ENCODE peak calls at places on chromosomes 7 and 10, in five cellular contexts. L is heart right ventricle, A is cardiac muscle cell, E is colonic mucosa, W is adrenal gland. V is an unnamed sample. For H3K27me3, the result is how much of the 10 kb centered on the place peaks cover.

GRCh38 chr7:98619450-98620321 is 2.6 kb downstream of the NPTX2 start:
- DNase-seq in W (peak), A (no peak), E (no peak), L (no peak), V (peak)

GRCh38 chr10:62230344-62231138 is 38.1 kb downstream of the RTKN2 start:
- DNase-seq in L (no peak), A (no peak), W (no peak), E (no peak), V (no peak)

GRCh38 chr10:125159932-125160855 is at the start of gene CTBP2:
- DNase-seq in W (peak), L (peak), A (peak), E (peak), V (peak)

GRCh38 chr10:804787-805634 is 115.5 kb upstream of the DIP2C start:
- DNase-seq in A (no peak), L (no peak), E (no peak), W (peak), V (no peak)

GRCh38 chr10:102342462-102342861 is 53.0 kb upstream of the NFKB2 start:
- DNase-seq in E (no peak), L (no peak), A (no peak), W (no peak), V (no peak)

GRCh38 chr7:153430931-153431330 is 621.3 kb upstream of the DPP6 start:
- DNase-seq in E (no peak), W (no peak), A (no peak), L (no peak), V (no peak)

GRCh38 chr10:6401562-6402348 is 178.3 kb downstream of the PRKCQ start:
- DNase-seq in E (peak), W (peak), A (peak), L (peak), V (peak)

GRCh38 chr7:150631866-150632864 is at the start of gene GIMAP6:
- DNase-seq in L (peak), E (no peak), A (no peak), W (peak), V (no peak)

GRCh38 chr10:71431216-71431944 is 34.7 kb downstream of the CDH23 start:
- DNase-seq in L (no peak), E (no peak), A (no peak), W (peak), V (no peak)

GRCh38 chr7:4189151-4189570 is 492.9 kb upstream of the FOXK1 start:
- DNase-seq in W (peak), L (peak), A (no peak), E (peak), V (peak)

GRCh38 chr10:15035385-15036301 is 8.1 kb upstream of the OLAH start:
- DNase-seq in A (no peak), L (no peak), E (no peak), W (peak), V (peak)

GRCh38 chr10:50997461-50997860 is 76.8 kb upstream of the PRKG1 start:
- DNase-seq in A (no peak), L (no peak), W (no peak), E (no peak), V (no peak)

GRCh38 chr7:130887182-130888016 is 153.4 kb upstream of the KLF14 start:
- DNase-seq in A (no peak), L (no peak), W (peak), E (no peak), V (peak)

GRCh38 chr7:142478479-142479220 is 220.8 kb upstream of the PRSS58 start:
- DNase-seq in A (peak), E (peak), W (no peak), L (no peak), V (peak)

GRCh38 chr10:11045995-11046394 is 28.3 kb downstream of the CELF2 start:
- DNase-seq in L (peak), W (no peak), A (no peak), E (no peak), V (no peak)

GRCh38 chr7:55411844-55412243 is 46.7 kb downstream of the LANCL2 start:
- DNase-seq in E (no peak), L (no peak), W (no peak), A (no peak), V (no peak)

GRCh38 chr7:128672927-128673517 is 930 bp downstream of the GARIN1A start:
- DNase-seq in W (no peak), E (no peak), L (no peak), A (peak), V (no peak)

GRCh38 chr7:131383417-131383816 is 55.7 kb downstream of the MKLN1 start:
- DNase-seq in A (no peak), L (no peak), E (no peak), W (no peak), V (no peak)

GRCh38 chr7:584122-584465 is 64.4 kb upstream of the PDGFA start:
- DNase-seq in L (no peak), W (no peak), A (no peak), E (peak), V (no peak)

GRCh38 chr7:584820-585219 is 65.2 kb upstream of the PDGFA start:
- DNase-seq in W (no peak), E (no peak), L (no peak), A (no peak), V (no peak)

GRCh38 chr7:586494-586893 is 66.8 kb upstream of the PDGFA start:
- DNase-seq in L (no peak), A (no peak), E (no peak), W (no peak), V (no peak)

GRCh38 chr7:585873-586272 is 66.2 kb upstream of the PDGFA start:
- DNase-seq in E (no peak), W (no peak), A (no peak), L (no peak), V (no peak)

DNA sequence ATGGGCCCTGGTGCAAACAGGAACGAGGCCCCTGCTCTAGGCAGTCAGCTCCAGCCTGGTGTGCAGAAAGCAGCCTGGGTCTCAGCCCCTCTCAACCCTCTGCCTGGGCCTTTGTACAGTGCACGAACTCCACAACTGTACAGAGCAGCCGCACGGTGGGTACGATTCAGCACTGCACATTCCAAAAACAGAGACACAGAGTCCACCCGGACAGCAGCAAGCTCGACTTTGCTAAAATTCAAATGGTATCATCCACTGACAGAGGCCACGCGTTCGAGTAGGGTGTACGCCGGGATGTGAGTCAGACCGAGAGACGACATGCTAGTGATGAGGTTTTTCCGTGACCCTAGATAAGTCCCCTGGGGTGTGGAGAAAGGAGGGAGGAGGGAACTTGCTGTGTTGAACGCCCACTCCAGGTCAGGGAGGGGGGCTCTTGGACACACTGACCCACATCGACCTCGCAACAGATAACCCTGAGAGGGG is 65.6 kb upstream of the PDGFA start:
- DNase-seq in A (no peak), L (no peak), E (no peak), W (no peak), V (no peak)
- H3K4me3 ChIP-seq in A (no peak), L (no peak), E (no peak), W (no peak), V (no peak)

GRCh38 chr10:100740476-100741341 is 4.7 kb upstream of the PAX2 start:
- DNase-seq in W (no peak), E (no peak), L (no peak), A (no peak), V (no peak)
- H3K27me3 ChIP-seq in W (half or more), E (half or more), L (half or more), A (half or more), V (half or more)

GRCh38 chr7:27107901-27108381 is 5.5 kb upstream of the HOXA2 start:
- DNase-seq in A (no peak), W (no peak), E (no peak), L (no peak), V (no peak)
- H3K4me3 ChIP-seq in A (no peak), W (peak), E (peak), L (no peak), V (no peak)

GRCh38 chr7:29565982-29566746 is 2.5 kb downstream of the PRR15 start:
- DNase-seq in W (no peak), L (peak), A (no peak), E (peak), V (no peak)
- H3K27me3 ChIP-seq in W (under half), L (under half), A (half or more), E (under half), V (half or more)

GRCh38 chr7:27170494-27170811 is 3.7 kb downstream of the HOXA10 start:
- DNase-seq in W (no peak), E (no peak), L (no peak), A (no peak), V (no peak)
- H3K4me3 ChIP-seq in W (no peak), E (peak), L (no peak), A (no peak), V (peak)

DNA sequence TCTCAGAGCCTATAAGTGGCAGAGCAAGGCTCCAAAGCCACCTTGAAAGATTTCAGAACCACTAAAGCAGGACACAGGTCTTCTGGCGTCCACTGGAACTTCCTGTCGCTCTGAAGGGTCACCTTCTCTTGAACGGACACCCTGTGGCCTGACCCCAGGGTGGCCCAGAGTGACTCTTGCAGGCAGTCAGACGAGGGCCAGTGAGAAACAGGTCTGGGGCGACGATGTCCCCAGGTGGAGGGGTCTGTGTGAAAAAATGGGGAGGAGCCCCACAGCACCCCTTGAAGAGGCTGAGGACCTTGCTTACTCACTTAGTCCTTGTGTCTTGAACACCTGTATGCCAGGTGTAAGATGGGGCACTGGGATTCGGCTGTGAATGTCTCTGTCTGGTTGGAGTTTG is 946 bp upstream of the RASGEF1A start:
- DNase-seq in A (no peak), L (no peak), E (peak), W (peak), V (no peak)
- H3K27me3 ChIP-seq in A (half or more), L (half or more), E (under half), W (under half), V (under half)

GRCh38 chr7:83468251-83468739 is 180.6 kb downstream of the SEMA3E start:
- DNase-seq in W (peak), L (peak), A (peak), E (peak), V (peak)
- H3K4me3 ChIP-seq in W (no peak), L (no peak), A (no peak), E (no peak), V (no peak)

GRCh38 chr10:79093658-79094411 is 25.1 kb downstream of the ZMIZ1 start:
- DNase-seq in L (peak), E (peak), W (peak), A (no peak), V (peak)
- H3K27me3 ChIP-seq in L (under half), E (under half), W (under half), A (under half), V (under half)

GRCh38 chr7:156999611-157000046 is 10.8 kb downstream of the MNX1 start:
- DNase-seq in W (no peak), E (peak), L (no peak), A (no peak), V (no peak)
- H3K4me3 ChIP-seq in W (peak), E (peak), L (no peak), A (peak), V (no peak)

V was measured in MG63.